ENCODE peak calls at places on chromosomes 7 and 10, in nine cellular contexts. One of them, this sample, is unnamed.

GRCh38 chr10:86793696-86794095 is 37.3 kb downstream of the BMPR1A start:
- DNase-seq in SK-N-SH: no peak
- DNase-seq in HTR-8/SVneo: no peak
- DNase-seq in effector CD8-positive, alpha-beta T cell: no peak
- DNase-seq in heart right ventricle: no peak
- DNase-seq in left cardiac atrium: no peak
- DNase-seq in GM23248: no peak
- DNase-seq in cardiac muscle cell: no peak
- DNase-seq in WERI-Rb-1: no peak
- DNase-seq in this sample: no peak

GRCh38 chr10:125120046-125120710 is 40.2 kb downstream of the CTBP2 start:
- DNase-seq in SK-N-SH: no peak
- DNase-seq in HTR-8/SVneo: no peak
- DNase-seq in effector CD8-positive, alpha-beta T cell: no peak
- DNase-seq in heart right ventricle: no peak
- DNase-seq in left cardiac atrium: no peak
- DNase-seq in GM23248: peak
- DNase-seq in cardiac muscle cell: no peak
- DNase-seq in WERI-Rb-1: no peak
- DNase-seq in this sample: peak

GRCh38 chr7:116334555-116334954 is 124.2 kb downstream of the TES start:
- DNase-seq in SK-N-SH: no peak
- DNase-seq in HTR-8/SVneo: no peak
- DNase-seq in effector CD8-positive, alpha-beta T cell: no peak
- DNase-seq in heart right ventricle: no peak
- DNase-seq in left cardiac atrium: no peak
- DNase-seq in GM23248: peak
- DNase-seq in cardiac muscle cell: no peak
- DNase-seq in WERI-Rb-1: no peak
- DNase-seq in this sample: peak

GRCh38 chr10:7186387-7187032 is 224.3 kb downstream of the SFMBT2 start:
- DNase-seq in SK-N-SH: no peak
- DNase-seq in HTR-8/SVneo: no peak
- DNase-seq in effector CD8-positive, alpha-beta T cell: no peak
- DNase-seq in heart right ventricle: no peak
- DNase-seq in left cardiac atrium: no peak
- DNase-seq in GM23248: no peak
- DNase-seq in cardiac muscle cell: no peak
- DNase-seq in WERI-Rb-1: no peak
- DNase-seq in this sample: peak

GRCh38 chr10:131201741-131202515 is 109.6 kb downstream of the TCERG1L start:
- DNase-seq in SK-N-SH: no peak
- DNase-seq in HTR-8/SVneo: no peak
- DNase-seq in effector CD8-positive, alpha-beta T cell: no peak
- DNase-seq in heart right ventricle: no peak
- DNase-seq in left cardiac atrium: peak
- DNase-seq in GM23248: no peak
- DNase-seq in cardiac muscle cell: no peak
- DNase-seq in WERI-Rb-1: no peak
- DNase-seq in this sample: no peak

GRCh38 chr10:127424594-127425264 is 124.4 kb upstream of the NPS start:
- DNase-seq in SK-N-SH: peak
- DNase-seq in HTR-8/SVneo: no peak
- DNase-seq in effector CD8-positive, alpha-beta T cell: no peak
- DNase-seq in heart right ventricle: no peak
- DNase-seq in left cardiac atrium: no peak
- DNase-seq in GM23248: peak
- DNase-seq in cardiac muscle cell: no peak
- DNase-seq in WERI-Rb-1: no peak
- DNase-seq in this sample: no peak

GRCh38 chr7:44995555-44996493 is 4.2 kb upstream of the CCM2 start:
- DNase-seq in SK-N-SH: no peak
- DNase-seq in HTR-8/SVneo: no peak
- DNase-seq in effector CD8-positive, alpha-beta T cell: no peak
- DNase-seq in heart right ventricle: no peak
- DNase-seq in left cardiac atrium: no peak
- DNase-seq in GM23248: no peak
- DNase-seq in cardiac muscle cell: no peak
- DNase-seq in WERI-Rb-1: no peak
- DNase-seq in this sample: no peak

GRCh38 chr10:110625951-110626855 is 17.9 kb upstream of the RBM20 start:
- DNase-seq in SK-N-SH: no peak
- DNase-seq in HTR-8/SVneo: no peak
- DNase-seq in effector CD8-positive, alpha-beta T cell: no peak
- DNase-seq in heart right ventricle: no peak
- DNase-seq in left cardiac atrium: no peak
- DNase-seq in GM23248: no peak
- DNase-seq in cardiac muscle cell: no peak
- DNase-seq in WERI-Rb-1: no peak
- DNase-seq in this sample: no peak

GRCh38 chr10:43863859-43864591 is 215.3 kb upstream of the ZNF32 start:
- DNase-seq in SK-N-SH: no peak
- DNase-seq in HTR-8/SVneo: peak
- DNase-seq in effector CD8-positive, alpha-beta T cell: no peak
- DNase-seq in heart right ventricle: peak
- DNase-seq in left cardiac atrium: peak
- DNase-seq in GM23248: peak
- DNase-seq in cardiac muscle cell: no peak
- DNase-seq in WERI-Rb-1: no peak
- DNase-seq in this sample: peak

GRCh38 chr7:64880322-64881297 is 22.5 kb upstream of the ZNF273 start:
- DNase-seq in SK-N-SH: peak
- DNase-seq in HTR-8/SVneo: no peak
- DNase-seq in effector CD8-positive, alpha-beta T cell: no peak
- DNase-seq in heart right ventricle: no peak
- DNase-seq in left cardiac atrium: no peak
- DNase-seq in GM23248: no peak
- DNase-seq in cardiac muscle cell: no peak
- DNase-seq in WERI-Rb-1: no peak
- DNase-seq in this sample: no peak

GRCh38 chr7:26101471-26102151 is 50.4 kb upstream of the NFE2L3 start:
- DNase-seq in SK-N-SH: no peak
- DNase-seq in HTR-8/SVneo: no peak
- DNase-seq in effector CD8-positive, alpha-beta T cell: no peak
- DNase-seq in heart right ventricle: no peak
- DNase-seq in left cardiac atrium: peak
- DNase-seq in GM23248: no peak
- DNase-seq in cardiac muscle cell: no peak
- DNase-seq in WERI-Rb-1: peak
- DNase-seq in this sample: no peak

GRCh38 chr7:4934419-4935025 is 24.5 kb downstream of the MMD2 start:
- DNase-seq in SK-N-SH: no peak
- DNase-seq in HTR-8/SVneo: no peak
- DNase-seq in effector CD8-positive, alpha-beta T cell: no peak
- DNase-seq in heart right ventricle: no peak
- DNase-seq in left cardiac atrium: no peak
- DNase-seq in GM23248: no peak
- DNase-seq in cardiac muscle cell: no peak
- DNase-seq in WERI-Rb-1: no peak
- DNase-seq in this sample: no peak

GRCh38 chr7:29974286-29974685 is 15.3 kb downstream of the SCRN1 start:
- DNase-seq in SK-N-SH: no peak
- DNase-seq in HTR-8/SVneo: no peak
- DNase-seq in effector CD8-positive, alpha-beta T cell: no peak
- DNase-seq in heart right ventricle: no peak
- DNase-seq in left cardiac atrium: no peak
- DNase-seq in GM23248: no peak
- DNase-seq in cardiac muscle cell: no peak
- DNase-seq in WERI-Rb-1: no peak
- DNase-seq in this sample: no peak

This sample was measured in fibroblast of mammary gland.